ENCODE peak calls at places on chromosomes 3 and 15, in eight cellular contexts. F is OCI-LY7; B is activated CD8-positive, alpha-beta T cell treated with anti-CD3 and anti-CD28 coated beads for 36 hours; M is glutamatergic neuron; L is ovary; Y is heart left ventricle; S is A549; D is AG04450. G is an unnamed sample.
A peak's percentile ranks its signal among the peaks of the same experiment; 100 is the strongest.

GRCh38 chr15:89002281-89002761 is 85.9 kb upstream of the ABHD2 start:
- DNase-seq in F (no peak), B (no peak), M (no peak), L (peak; percentile 55), Y (peak; percentile 56), S (peak; percentile 51), D (peak; percentile 66), G (no peak)

GRCh38 chr3:64575211-64575844 is 112.5 kb downstream of the ADAMTS9 start:
- DNase-seq in F (peak; percentile 13), B (no peak), M (no peak), L (no peak), Y (no peak), S (peak; percentile 13), D (no peak), G (no peak)

GRCh38 chr3:65751123-65751700 is 287.5 kb downstream of the MAGI1 start:
- DNase-seq in F (peak; percentile 17), B (peak; percentile 9), M (peak; percentile 85), L (peak; percentile 38), Y (peak; percentile 52), S (peak; percentile 10), D (no peak), G (no peak)

GRCh38 chr3:24259901-24260512 is 234.6 kb downstream of the THRB start:
- DNase-seq in F (no peak), B (no peak), M (no peak), L (no peak), Y (peak; percentile 25), S (no peak), D (no peak), G (no peak)

GRCh38 chr15:41493205-41493901 is at the start of gene ITPKA:
- DNase-seq in F (peak; percentile 59), B (peak; percentile 95), M (peak; percentile 61), L (peak; percentile 72), Y (peak; percentile 79), S (peak; percentile 47), D (peak; percentile 29), G (peak; percentile 17)

GRCh38 chr15:67107014-67107812 is 41.8 kb downstream of the SMAD3 start:
- DNase-seq in F (no peak), B (no peak), M (no peak), L (peak; percentile 65), Y (peak; percentile 62), S (peak; percentile 99), D (peak; percentile 97), G (peak; percentile 88)

GRCh38 chr3:132344666-132345280 is 27.6 kb downstream of the ACP3 start:
- DNase-seq in F (no peak), B (no peak), M (no peak), L (no peak), Y (no peak), S (no peak), D (no peak), G (no peak)

GRCh38 chr3:12288466-12289129 is at the start of gene PPARG:
- DNase-seq in F (no peak), B (peak; percentile 41), M (peak; percentile 37), L (peak; percentile 72), Y (peak; percentile 53), S (peak; percentile 69), D (no peak), G (no peak)

GRCh38 chr3:15405448-15406050 is 21.8 kb downstream of the METTL6 start:
- DNase-seq in F (peak; percentile 82), B (peak; percentile 35), M (no peak), L (no peak), Y (no peak), S (peak; percentile 71), D (peak; percentile 23), G (no peak)

GRCh38 chr15:80509800-80510199 is 105.6 kb downstream of the ARNT2 start:
- DNase-seq in F (no peak), B (no peak), M (no peak), L (no peak), Y (no peak), S (no peak), D (no peak), G (no peak)

GRCh38 chr15:80517290-80517689 is 113.1 kb downstream of the ARNT2 start:
- DNase-seq in F (no peak), B (no peak), M (no peak), L (no peak), Y (no peak), S (no peak), D (no peak), G (no peak)

GRCh38 chr15:80508783-80509182 is 104.6 kb downstream of the ARNT2 start:
- DNase-seq in F (no peak), B (no peak), M (no peak), L (no peak), Y (no peak), S (no peak), D (no peak), G (no peak)

GRCh38 chr15:80514071-80514780 is 110.0 kb downstream of the ARNT2 start:
- DNase-seq in F (no peak), B (no peak), M (no peak), L (no peak), Y (no peak), S (no peak), D (no peak), G (no peak)

GRCh38 chr15:80512729-80513670 is 108.8 kb downstream of the ARNT2 start:
- DNase-seq in F (peak; percentile 3), B (peak; percentile 5), M (no peak), L (no peak), Y (no peak), S (no peak), D (no peak), G (no peak)
- TF ChIP-seq CTCF in F (peak; percentile 44), B (no peak), M (no peak), L (no peak), Y (no peak), S (peak; percentile 59), D (peak; percentile 1), G (peak; percentile 20)

GRCh38 chr3:134237454-134238145 is 13.1 kb downstream of the RYK start:
- DNase-seq in F (no peak), B (no peak), M (no peak), L (no peak), Y (no peak), S (no peak), D (no peak), G (no peak)

GRCh38 chr3:134239538-134239937 is 11.1 kb downstream of the RYK start:
- DNase-seq in F (no peak), B (no peak), M (no peak), L (no peak), Y (no peak), S (no peak), D (no peak), G (no peak)

GRCh38 chr3:134244921-134245320 is 5.7 kb downstream of the RYK start:
- DNase-seq in F (no peak), B (no peak), M (no peak), L (no peak), Y (no peak), S (no peak), D (no peak), G (no peak)

DNA sequence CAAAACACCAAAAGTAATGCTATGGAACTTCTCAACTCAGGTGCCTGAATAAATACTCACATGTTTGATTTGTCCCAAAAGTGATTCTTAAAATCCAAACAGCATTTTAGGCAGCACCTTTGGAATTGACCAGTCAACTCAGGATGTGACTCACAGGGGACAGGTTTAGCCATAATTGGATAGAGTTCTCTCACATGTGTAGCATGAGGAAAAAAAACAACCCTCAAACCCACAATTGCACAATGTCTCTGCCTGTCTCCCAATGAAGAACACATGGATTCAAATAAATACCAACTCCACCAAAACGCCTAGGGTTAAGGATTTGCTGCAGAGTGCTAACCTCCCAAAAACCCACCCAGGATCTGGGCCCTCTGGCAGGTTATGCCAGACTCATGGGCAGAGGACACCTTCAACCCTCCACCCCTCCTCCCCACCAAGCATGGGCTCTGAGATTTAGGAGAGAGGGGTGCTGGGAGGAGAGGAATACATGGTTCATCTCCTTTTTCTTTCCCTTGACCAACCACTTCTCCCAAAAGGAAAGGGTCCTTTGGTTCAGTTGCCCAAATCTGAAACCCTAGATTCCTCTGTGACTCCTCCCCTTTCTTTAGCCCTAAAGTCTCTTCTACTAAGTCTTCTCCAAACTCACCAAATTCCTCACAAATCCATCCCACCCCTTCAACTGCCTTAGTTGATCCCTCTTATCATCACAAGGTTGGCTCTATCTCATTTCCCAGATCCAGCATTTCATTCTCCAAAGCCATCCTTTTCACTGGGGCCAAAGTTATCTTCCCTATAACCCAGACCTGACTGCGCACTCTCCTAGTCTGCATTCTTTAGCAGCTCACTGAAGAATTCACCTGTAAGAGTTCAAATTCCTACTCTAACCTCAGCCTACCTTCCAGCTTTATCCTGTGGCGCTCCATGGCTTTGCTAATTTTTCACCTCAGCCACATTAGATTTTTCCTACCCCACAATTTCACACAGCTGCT is 7.7 kb downstream of the RYK start:
- DNase-seq in F (no peak), B (no peak), M (no peak), L (no peak), Y (no peak), S (no peak), D (peak; percentile 69), G (peak; percentile 66)
- TF ChIP-seq CTCF in F (no peak), B (no peak), M (no peak), L (no peak), Y (no peak), S (no peak), D (no peak), G (no peak)

GRCh38 chr3:50278106-50278867 is 600 bp upstream of the LSMEM2 start:
- DNase-seq in F (no peak), B (no peak), M (no peak), L (no peak), Y (no peak), S (no peak), D (no peak), G (no peak)
- TF ChIP-seq CTCF in F (no peak), B (no peak), M (no peak), L (no peak), Y (no peak), S (no peak), D (no peak), G (no peak)

GRCh38 chr3:81867875-81868274 is 106.4 kb upstream of the GBE1 start:
- DNase-seq in F (no peak), B (no peak), M (no peak), L (no peak), Y (no peak), S (no peak), D (no peak), G (no peak)

GRCh38 chr3:81868597-81868996 is 107.2 kb upstream of the GBE1 start:
- DNase-seq in F (no peak), B (no peak), M (no peak), L (no peak), Y (no peak), S (no peak), D (no peak), G (no peak)

GRCh38 chr3:81861593-81861992 is 100.1 kb upstream of the GBE1 start:
- DNase-seq in F (no peak), B (no peak), M (no peak), L (no peak), Y (no peak), S (no peak), D (no peak), G (no peak)

GRCh38 chr3:81863714-81864113 is 102.3 kb upstream of the GBE1 start:
- DNase-seq in F (no peak), B (no peak), M (no peak), L (no peak), Y (no peak), S (no peak), D (no peak), G (no peak)

DNA sequence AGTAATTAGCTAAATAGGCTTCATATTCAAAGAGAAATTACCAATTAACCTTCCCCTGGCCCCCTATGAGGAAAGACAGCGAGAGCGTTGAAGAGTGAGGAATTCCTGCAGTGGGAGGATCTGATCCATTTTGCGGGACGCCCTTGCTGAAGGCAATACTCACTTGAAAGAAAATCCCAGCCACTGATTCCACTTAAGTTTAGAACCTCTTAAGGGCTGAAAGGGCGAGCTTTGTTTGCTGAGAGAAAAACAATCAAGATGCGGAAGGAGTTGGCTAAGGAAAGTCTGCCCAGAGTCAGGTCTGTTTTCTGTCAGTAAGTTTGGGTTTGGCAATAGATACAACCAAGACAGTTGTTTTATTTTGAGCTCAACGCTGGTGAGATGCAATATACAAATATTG is 102.8 kb upstream of the GBE1 start:
- DNase-seq in F (no peak), B (no peak), M (no peak), L (no peak), Y (no peak), S (no peak), D (no peak), G (no peak)
- TF ChIP-seq CTCF in F (no peak), B (no peak), M (no peak), L (no peak), Y (no peak), S (no peak), D (no peak), G (no peak)

G was measured in keratinocyte.